ENCODE peak calls at places on chromosome X, in seven cellular contexts. L, Q, M, I, W, N and Z are unnamed samples.

GRCh38 chrX:131225078-131225477 is 64.0 kb downstream of the IGSF1 start:
- DNase-seq in M (no peak), I (no peak), Q (no peak), L (no peak), N (no peak), W (no peak), Z (no peak)

GRCh38 chrX:48785156-48785524 is 1.2 kb upstream of the GATA1 start:
- DNase-seq in Q (no peak), L (no peak), W (no peak), I (no peak), N (no peak), M (no peak), Z (no peak)

GRCh38 chrX:124736553-124737240 is 390.3 kb downstream of the SH2D1A start:
- DNase-seq in M (no peak), N (no peak), Q (no peak), L (no peak), W (no peak), I (no peak), Z (no peak)

GRCh38 chrX:48498374-48498809 is 10.4 kb upstream of the PORCN start:
- DNase-seq in I (no peak), W (no peak), Q (no peak), M (no peak), L (no peak), N (no peak), Z (no peak)

GRCh38 chrX:43973249-43973672 is at the start of gene NDP:
- DNase-seq in M (no peak), L (no peak), I (no peak), W (no peak), Q (no peak), N (no peak), Z (peak; percentile 34)

GRCh38 chrX:15214614-15215013 is 55.3 kb downstream of the ASB9 start:
- DNase-seq in M (no peak), Q (no peak), I (no peak), N (no peak), W (no peak), L (no peak), Z (no peak)

GRCh38 chrX:37603938-37604409 is 32.5 kb downstream of the LANCL3 start:
- DNase-seq in N (peak; percentile 2), I (peak; percentile 26), L (no peak), M (no peak), Q (no peak), W (no peak), Z (no peak)

GRCh38 chrX:129316461-129316860 is 206.8 kb downstream of the SMARCA1 start:
- DNase-seq in I (no peak), N (no peak), L (no peak), Q (no peak), M (no peak), W (no peak), Z (no peak)

GRCh38 chrX:38561126-38561868 is at the start of gene TSPAN7:
- DNase-seq in W (peak; percentile 89), M (peak; percentile 80), N (no peak), Q (peak; percentile 87), L (peak; percentile 76), I (peak; percentile 84), Z (peak; percentile 88)

GRCh38 chrX:136586386-136586785 is 54.4 kb downstream of the VGLL1 start:
- DNase-seq in I (no peak), M (no peak), L (no peak), N (no peak), W (no peak), Q (no peak), Z (no peak)

GRCh38 chrX:65643046-65643785 is 24.2 kb upstream of the MSN start:
- DNase-seq in M (peak; percentile 36), Q (no peak), L (peak; percentile 60), N (no peak), I (no peak), W (no peak), Z (no peak)

GRCh38 chrX:9912341-9912740 is 54.8 kb upstream of the CLDN34 start:
- DNase-seq in Q (no peak), W (no peak), N (no peak), I (no peak), L (no peak), M (no peak), Z (no peak)

GRCh38 chrX:9917861-9918260 is 49.3 kb upstream of the CLDN34 start:
- DNase-seq in W (no peak), Q (no peak), I (no peak), N (no peak), M (no peak), L (no peak), Z (no peak)

GRCh38 chrX:9909254-9909653 is 57.9 kb upstream of the CLDN34 start:
- DNase-seq in N (no peak), M (no peak), W (no peak), Q (no peak), L (no peak), I (no peak), Z (no peak)

GRCh38 chrX:9911479-9911878 is 55.7 kb upstream of the CLDN34 start:
- DNase-seq in N (no peak), L (peak; percentile 35), I (no peak), Q (no peak), M (no peak), W (no peak), Z (no peak)

DNA sequence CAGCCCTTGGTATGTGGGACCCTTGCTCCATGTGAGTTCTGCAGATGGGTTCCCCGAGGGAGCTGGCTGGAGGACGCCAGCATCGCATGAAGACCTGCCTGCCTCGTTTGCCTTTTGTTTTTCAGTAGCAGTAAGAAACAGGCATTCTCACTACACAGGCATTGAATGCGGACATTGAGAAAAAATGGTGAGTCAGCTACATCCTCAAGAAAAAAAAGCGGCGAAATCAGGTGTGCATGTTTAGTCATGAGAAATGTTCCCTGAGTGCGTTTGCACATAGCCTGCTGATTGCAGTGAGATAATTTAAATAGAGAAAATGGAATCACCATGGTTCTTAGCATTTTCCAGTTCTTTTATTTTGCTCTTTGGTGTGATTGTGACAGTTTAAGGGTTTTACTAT is 54.1 kb upstream of the CLDN34 start:
- DNase-seq in M (no peak), Q (no peak), I (no peak), W (no peak), N (no peak), L (no peak), Z (no peak)
- H3K4me3 ChIP-seq in M (no peak overlapping the region), Q (no peak overlapping the region), I (no peak overlapping the region), W (no peak overlapping the region), N (no peak overlapping the region), L (no peak overlapping the region), Z (no peak overlapping the region)

DNA sequence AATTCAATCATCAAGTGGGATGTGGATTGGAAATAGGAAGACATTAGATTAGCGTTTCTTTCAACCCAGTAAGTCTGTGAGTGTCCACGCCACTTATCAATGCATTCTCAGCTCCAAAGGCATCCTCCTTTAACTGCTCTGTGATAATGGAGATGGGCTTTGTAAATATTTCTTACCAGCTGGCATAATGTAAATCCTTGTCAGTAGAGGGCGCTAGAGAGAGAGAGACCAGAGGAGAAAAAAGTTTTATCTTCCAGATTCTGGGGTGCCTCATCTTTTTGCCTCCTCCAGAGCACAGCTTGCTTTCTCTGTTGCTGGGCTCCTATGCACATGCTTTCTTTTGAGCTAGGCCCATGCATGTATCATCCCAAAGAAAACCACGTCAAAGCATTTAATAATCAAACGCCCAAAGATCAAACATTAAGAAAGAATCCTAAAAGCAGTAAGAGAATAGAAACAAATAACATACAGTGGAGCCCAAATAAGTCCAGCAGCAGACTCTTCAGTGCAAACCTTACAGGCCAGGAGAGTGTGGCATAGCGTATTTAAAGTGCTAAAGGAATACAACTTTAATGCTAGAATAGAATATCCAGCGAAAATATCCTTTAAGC is 9.6 kb upstream of the MTMR1 start:
- DNase-seq in L (no peak), N (no peak), W (no peak), I (no peak), Q (no peak), M (no peak), Z (no peak)
- TF ChIP-seq CTCF in L (peak; percentile 5), N (peak; percentile 55), W (peak; percentile 52), I (peak; percentile 58), Q (peak; percentile 12), M (peak; percentile 33), Z (peak; percentile 62)

DNA sequence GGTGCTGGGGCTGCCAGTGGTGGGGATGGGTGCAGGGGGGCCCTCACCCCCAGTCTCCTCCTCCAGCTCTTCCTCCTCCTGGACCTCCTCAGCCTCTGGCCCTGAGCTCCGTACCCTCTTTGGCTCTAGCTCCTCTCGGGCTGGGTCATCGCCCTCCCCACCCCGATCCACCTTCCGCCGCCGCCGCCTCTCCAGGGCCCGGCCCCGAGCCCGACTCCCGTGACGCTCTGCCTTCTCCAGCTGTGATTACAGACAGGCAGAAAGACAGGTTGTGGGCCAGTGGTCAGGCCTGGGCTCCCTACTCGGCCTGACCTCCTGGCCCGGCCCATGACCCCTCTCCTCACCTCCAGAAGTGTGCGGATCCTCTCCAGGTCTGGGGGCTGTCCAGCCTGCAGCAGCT is 31.9 kb downstream of the KDM5C start:
- DNase-seq in I (no peak), N (no peak), W (no peak), Q (no peak), L (no peak), M (no peak), Z (no peak)
- H3K27me3 ChIP-seq in I (no peaks in the 10 kb centered on the region), N (no peaks in the 10 kb centered on the region), W (no peaks in the 10 kb centered on the region), Q (no peaks in the 10 kb centered on the region), L (no peaks in the 10 kb centered on the region), M (no peaks in the 10 kb centered on the region), Z (no peaks in the 10 kb centered on the region)

GRCh38 chrX:110315541-110315940 is 2.3 kb downstream of the AMMECR1 start:
- DNase-seq in W (no peak), I (no peak), M (no peak), Q (no peak), N (peak; percentile 36), L (no peak), Z (no peak)
- H3K4me3 ChIP-seq in W (peak overlapping the region; percentile 70), I (no peak overlapping the region), M (peak overlapping the region; percentile 63), Q (no peak overlapping the region), N (peak overlapping the region; percentile 79), L (no peak overlapping the region), Z (peak overlapping the region; percentile 64)